ENCODE peak calls at places on chromosomes 11 and 22, in ten cellular contexts. B is body of pancreas, Q is endothelial cell of umbilical vein, E is neural crest cell, F is kidney, W is pancreas, P is H1, Z is cardiac fibroblast, S is prostate gland, L is B cell. O is an unnamed sample.

GRCh38 chr22:25833091-25833490 is 91.1 kb downstream of the MYO18B start:
- DNase-seq in F (no peak), L (no peak), W (no peak), E (no peak), Q (no peak), Z (no peak), S (no peak), B (no peak), P (no peak), O (no peak)

GRCh38 chr11:31808721-31809542 is 2.2 kb downstream of the PAX6 start:
- DNase-seq in W (no peak), F (no peak), Q (no peak), B (no peak), S (no peak), L (no peak), E (peak), P (no peak), Z (no peak), O (peak)

GRCh38 chr11:46906596-46906995 is 11.8 kb downstream of the LRP4 start:
- DNase-seq in E (no peak), F (no peak), P (peak), L (no peak), Z (peak), B (no peak), Q (peak), W (no peak), S (no peak), O (no peak)

GRCh38 chr11:133927690-133928627 is 28.8 kb downstream of the IGSF9B start:
- DNase-seq in P (no peak), S (peak), L (no peak), Z (peak), F (no peak), W (peak), B (peak), Q (peak), E (peak), O (peak)

GRCh38 chr22:17781319-17782031 is 7.2 kb upstream of the BID start:
- DNase-seq in Q (peak), F (peak), Z (peak), E (no peak), S (no peak), L (peak), P (no peak), W (no peak), B (peak), O (peak)

GRCh38 chr11:1926156-1927031 is 6.9 kb downstream of the TNNT3 start:
- DNase-seq in L (no peak), B (no peak), W (no peak), S (no peak), E (no peak), Z (no peak), F (peak), P (no peak), Q (no peak), O (no peak)

GRCh38 chr11:122342089-122342749 is 226.2 kb upstream of the BLID start:
- DNase-seq in Z (no peak), L (no peak), B (no peak), F (no peak), W (no peak), P (no peak), E (no peak), S (no peak), Q (no peak), O (no peak)

GRCh38 chr22:23829845-23830372 is 8.9 kb downstream of the DERL3 start:
- DNase-seq in P (no peak), Z (peak), F (peak), L (no peak), B (no peak), E (no peak), W (no peak), S (no peak), Q (no peak), O (no peak)

GRCh38 chr11:94597896-94598295 is 30.7 kb downstream of the PIWIL4 start:
- DNase-seq in B (peak), L (no peak), Q (no peak), S (no peak), E (no peak), P (no peak), F (no peak), Z (peak), W (no peak), O (no peak)

GRCh38 chr11:46916669-46917108 is 1.7 kb downstream of the LRP4 start:
- DNase-seq in Q (peak), E (peak), P (no peak), L (no peak), Z (peak), B (peak), F (peak), S (peak), W (peak), O (peak)

GRCh38 chr22:48084041-48084748 is 1321.7 kb downstream of the TBC1D22A start:
- DNase-seq in L (peak), P (no peak), F (no peak), Z (no peak), S (no peak), Q (no peak), E (no peak), B (no peak), W (no peak), O (peak)

GRCh38 chr11:96235725-96236124 is 107.3 kb downstream of the MAML2 start:
- DNase-seq in F (no peak), P (no peak), L (no peak), Z (no peak), Q (no peak), E (no peak), W (no peak), B (no peak), S (no peak), O (no peak)

GRCh38 chr11:78239781-78240180 is 51.1 kb downstream of the USP35 start:
- DNase-seq in L (no peak), W (no peak), F (no peak), S (no peak), P (no peak), Z (no peak), B (no peak), Q (no peak), E (no peak), O (no peak)

GRCh38 chr22:23070418-23071162 is at the start of gene GNAZ:
- DNase-seq in B (no peak), Z (no peak), S (no peak), Q (no peak), W (no peak), E (peak), F (peak), P (no peak), L (peak), O (peak)

GRCh38 chr11:2837096-2837601 is 48.4 kb downstream of the CDKN1C start:
- DNase-seq in P (no peak), Q (no peak), L (no peak), E (peak), S (peak), Z (peak), W (peak), B (peak), F (peak), O (no peak)

GRCh38 chr11:78050964-78051831 is 12.5 kb upstream of the THRSP start:
- DNase-seq in E (no peak), Z (peak), P (no peak), S (no peak), Q (peak), B (no peak), F (no peak), L (no peak), W (no peak), O (no peak)

GRCh38 chr22:33255781-33256180 is 197.6 kb upstream of the SYN3 start:
- DNase-seq in L (no peak), Q (no peak), Z (no peak), F (no peak), S (no peak), P (no peak), E (no peak), B (no peak), W (no peak), O (no peak)

GRCh38 chr11:101369835-101370234 is 214.0 kb downstream of the TRPC6 start:
- DNase-seq in B (no peak), Z (no peak), S (no peak), E (no peak), Q (no peak), W (no peak), P (no peak), F (no peak), L (no peak), O (no peak)

GRCh38 chr11:17014774-17015638 is 792 bp upstream of the PLEKHA7 start:
- DNase-seq in S (no peak), Z (peak), W (no peak), E (peak), F (no peak), Q (peak), L (no peak), B (no peak), P (no peak), O (peak)

GRCh38 chr11:102494216-102494615 is 36.3 kb downstream of the MMP7 start:
- DNase-seq in L (no peak), W (no peak), Z (peak), E (no peak), P (no peak), S (peak), F (no peak), Q (peak), B (peak), O (no peak)

GRCh38 chr11:2202071-2202899 is 30.7 kb upstream of the TH start:
- DNase-seq in L (no peak), F (peak), B (peak), E (no peak), W (peak), S (peak), Q (no peak), P (no peak), Z (no peak), O (no peak)

GRCh38 chr22:23745780-23746179 is 5.1 kb downstream of the ZNF70 start:
- DNase-seq in B (no peak), Q (no peak), F (no peak), Z (no peak), S (no peak), L (no peak), E (no peak), W (no peak), P (no peak), O (no peak)

GRCh38 chr11:15053201-15053685 is 20.1 kb upstream of the CALCB start:
- DNase-seq in E (no peak), P (no peak), Z (no peak), F (no peak), Q (no peak), W (no peak), B (no peak), L (no peak), S (no peak), O (no peak)

GRCh38 chr11:15757299-15757698 is 599.0 kb downstream of the SOX6 start:
- DNase-seq in W (no peak), P (no peak), S (no peak), L (no peak), E (no peak), Z (no peak), Q (no peak), B (no peak), F (no peak), O (no peak)

DNA sequence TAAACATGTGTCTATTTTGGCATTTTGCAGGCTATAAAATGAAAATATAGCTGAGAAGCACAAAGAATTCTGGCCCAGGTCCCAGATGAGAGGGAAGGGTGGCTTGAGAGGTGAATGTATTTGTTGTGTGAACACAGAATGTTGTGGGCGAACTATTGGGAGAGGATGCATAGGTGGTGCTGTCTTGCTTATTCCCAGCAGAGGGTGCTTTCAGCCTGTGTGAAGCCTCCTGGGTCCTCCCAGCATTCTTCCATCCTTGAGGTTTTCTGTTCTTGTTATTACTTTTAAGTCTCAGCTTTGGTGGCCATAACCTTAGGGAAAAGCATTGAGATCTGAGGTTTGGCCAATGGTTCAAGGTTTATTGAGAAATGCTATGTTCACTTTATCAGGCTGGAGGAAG is 108.7 kb upstream of the SNX19 start:
- DNase-seq in B (no peak), S (no peak), L (no peak), P (no peak), Z (peak), Q (no peak), F (no peak), W (no peak), E (no peak), O (no peak)
- TF ChIP-seq CTCF in B (no peak), S (no peak), L (no peak), P (peak), Z (peak), Q (no peak), F (peak), W (no peak), E (peak), O (peak)

DNA sequence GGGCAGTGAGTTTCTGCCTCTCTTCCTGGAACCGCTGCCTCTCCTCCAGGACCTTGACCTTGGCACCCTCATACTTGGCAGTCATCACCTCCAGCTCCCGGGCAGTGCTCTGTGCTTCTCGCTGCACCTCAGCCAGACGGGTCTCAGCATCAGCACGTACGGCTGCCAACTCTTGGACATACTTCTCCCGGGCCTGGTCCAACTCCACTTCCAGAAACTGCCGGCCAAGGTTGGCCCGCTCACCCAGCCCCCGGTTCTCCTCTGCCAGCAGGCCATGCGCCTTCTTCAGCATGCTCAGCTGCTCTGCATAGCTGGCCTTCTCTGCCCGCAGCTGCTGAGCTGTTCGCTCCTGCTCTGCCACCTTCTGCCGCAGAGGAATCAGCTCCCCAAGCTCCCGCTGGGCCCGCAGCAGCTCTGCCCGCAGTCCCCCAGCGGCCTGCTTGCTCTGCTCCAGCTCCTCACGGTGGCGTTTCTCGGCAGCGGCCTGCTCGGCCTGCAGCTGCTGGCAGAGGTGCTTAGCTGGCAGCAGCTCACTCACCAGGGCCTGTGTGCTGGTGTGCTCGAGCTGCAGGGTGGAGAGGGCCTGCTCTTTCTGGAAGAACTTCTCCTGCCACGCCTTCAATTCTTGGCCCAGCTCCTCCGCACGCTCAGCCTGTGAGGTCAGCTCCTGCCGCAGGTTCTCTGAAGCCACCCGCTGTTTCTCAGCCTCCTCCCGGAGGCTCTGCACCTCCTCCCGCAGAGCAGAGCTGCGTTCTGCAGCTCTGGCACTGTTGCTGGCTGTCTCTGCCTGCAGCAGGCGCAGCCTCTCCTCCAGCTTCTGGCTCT is 14.4 kb downstream of the IL18BP start:
- DNase-seq in E (no peak), Z (peak), Q (no peak), B (peak), S (peak), P (no peak), W (peak), F (peak), L (no peak), O (no peak)
- TF ChIP-seq CTCF in E (no peak), Z (no peak), Q (no peak), B (no peak), S (no peak), P (no peak), W (no peak), F (no peak), L (no peak), O (no peak)

GRCh38 chr11:105312266-105312665 is 172.7 kb upstream of the CARD18 start:
- DNase-seq in F (no peak), W (no peak), Z (no peak), S (no peak), P (no peak), E (no peak), L (no peak), B (no peak), Q (no peak), O (no peak)

DNA sequence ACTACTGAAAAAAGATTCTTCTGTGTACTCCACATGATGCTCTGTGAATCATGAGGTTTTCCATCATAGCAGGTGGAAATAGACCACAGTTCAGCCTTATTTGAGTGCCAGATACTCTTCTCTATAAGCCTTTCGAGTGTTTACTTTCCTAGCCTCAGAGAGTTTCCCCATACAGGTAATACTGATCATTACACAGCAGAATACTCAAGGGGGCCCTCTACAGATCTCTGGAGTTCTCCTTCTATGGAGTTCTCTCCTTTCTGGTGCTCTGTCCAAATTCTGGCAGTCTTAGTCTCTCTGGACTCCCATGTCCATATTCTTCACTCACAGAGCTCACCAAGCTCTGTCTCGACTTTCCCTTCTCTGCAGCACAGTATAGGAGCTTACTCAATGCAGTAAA is 175.7 kb upstream of the CARD18 start:
- DNase-seq in S (no peak), E (no peak), W (no peak), P (no peak), L (no peak), Q (no peak), Z (no peak), F (no peak), B (no peak), O (no peak)
- TF ChIP-seq CTCF in S (no peak), E (no peak), W (no peak), P (peak), L (no peak), Q (no peak), Z (no peak), F (no peak), B (no peak), O (no peak)

DNA sequence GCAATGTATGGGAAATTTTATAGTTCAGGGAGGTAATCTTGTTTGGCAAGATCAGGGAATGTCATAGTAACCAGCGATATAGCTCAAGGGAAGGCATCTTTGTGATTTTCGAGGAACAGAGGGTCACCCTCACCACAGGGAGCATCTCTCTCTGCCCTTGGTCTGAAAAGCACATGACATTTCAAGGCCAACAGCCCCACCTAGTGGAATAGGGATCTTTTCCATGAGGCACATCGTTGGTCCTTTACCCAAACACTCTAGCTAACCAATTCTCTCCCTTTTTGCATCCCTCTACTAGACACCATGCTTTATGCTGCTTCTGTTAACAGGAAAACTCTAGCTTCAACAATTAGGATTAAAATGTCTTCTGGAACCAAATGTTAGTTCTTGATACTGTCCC is 179.0 kb downstream of the GRM5 start:
- DNase-seq in Z (peak), S (no peak), E (peak), P (peak), W (no peak), B (no peak), Q (peak), L (no peak), F (no peak), O (peak)
- TF ChIP-seq CTCF in Z (peak), S (no peak), E (peak), P (peak), W (no peak), B (no peak), Q (peak), L (no peak), F (no peak), O (peak)